ENCODE peak calls at places on chromosomes 3 and 15, in eight cellular contexts. One of them, this sample, is unnamed.

GRCh38 chr3:113084777-113085176 is 94.0 kb downstream of the GTPBP8 start:
- DNase-seq in right atrium auricular region: no peak
- DNase-seq in GDM1: no peak
- DNase-seq in kidney epithelial cell: no peak
- DNase-seq in COR-L47: no peak
- DNase-seq in esophagus squamous epithelium: no peak
- DNase-seq in GM12864: no peak
- DNase-seq in stimulated activated CD4-positive, alpha-beta T cell treated with anti-CD3 and anti-CD28 coated beads, Interleukin-1b, Interleukin-23, amount 100 ng/mL, for 24 hours: no peak
- DNase-seq in this sample: no peak

GRCh38 chr15:34494084-34494399 is 56.4 kb upstream of the GOLGA8A start:
- DNase-seq in GM12864: no peak
- DNase-seq in stimulated activated CD4-positive, alpha-beta T cell treated with anti-CD3 and anti-CD28 coated beads, Interleukin-1b, Interleukin-23, amount 100 ng/mL, for 24 hours: no peak
- DNase-seq in COR-L47: no peak
- DNase-seq in GDM1: no peak
- DNase-seq in esophagus squamous epithelium: no peak
- DNase-seq in kidney epithelial cell: no peak
- DNase-seq in right atrium auricular region: no peak
- DNase-seq in this sample: no peak

GRCh38 chr3:58429657-58430056 is 4.0 kb downstream of the PDHB start:
- DNase-seq in GM12864: peak; percentile 53
- DNase-seq in stimulated activated CD4-positive, alpha-beta T cell treated with anti-CD3 and anti-CD28 coated beads, Interleukin-1b, Interleukin-23, amount 100 ng/mL, for 24 hours: no peak
- DNase-seq in esophagus squamous epithelium: no peak
- DNase-seq in COR-L47: no peak
- DNase-seq in right atrium auricular region: no peak
- DNase-seq in kidney epithelial cell: no peak
- DNase-seq in GDM1: no peak
- DNase-seq in this sample: no peak

GRCh38 chr15:70486451-70487379 is 276.6 kb downstream of the UACA start:
- DNase-seq in GM12864: peak; percentile 73
- DNase-seq in kidney epithelial cell: no peak
- DNase-seq in stimulated activated CD4-positive, alpha-beta T cell treated with anti-CD3 and anti-CD28 coated beads, Interleukin-1b, Interleukin-23, amount 100 ng/mL, for 24 hours: no peak
- DNase-seq in GDM1: peak; percentile 87
- DNase-seq in esophagus squamous epithelium: peak; percentile 11
- DNase-seq in right atrium auricular region: no peak
- DNase-seq in COR-L47: no peak
- DNase-seq in this sample: no peak

GRCh38 chr3:141905129-141905528 is 28.7 kb downstream of the ATP1B3 start:
- DNase-seq in GDM1: no peak
- DNase-seq in right atrium auricular region: no peak
- DNase-seq in GM12864: no peak
- DNase-seq in kidney epithelial cell: no peak
- DNase-seq in esophagus squamous epithelium: no peak
- DNase-seq in COR-L47: no peak
- DNase-seq in stimulated activated CD4-positive, alpha-beta T cell treated with anti-CD3 and anti-CD28 coated beads, Interleukin-1b, Interleukin-23, amount 100 ng/mL, for 24 hours: no peak
- DNase-seq in this sample: no peak

GRCh38 chr15:31953573-31953972 is 76.7 kb upstream of the CHRNA7 start:
- DNase-seq in GM12864: no peak
- DNase-seq in right atrium auricular region: no peak
- DNase-seq in kidney epithelial cell: no peak
- DNase-seq in COR-L47: no peak
- DNase-seq in GDM1: no peak
- DNase-seq in stimulated activated CD4-positive, alpha-beta T cell treated with anti-CD3 and anti-CD28 coated beads, Interleukin-1b, Interleukin-23, amount 100 ng/mL, for 24 hours: no peak
- DNase-seq in esophagus squamous epithelium: no peak
- DNase-seq in this sample: no peak

GRCh38 chr15:68175527-68175926 is 29.6 kb downstream of the CALML4 start:
- DNase-seq in COR-L47: no peak
- DNase-seq in GM12864: no peak
- DNase-seq in GDM1: no peak
- DNase-seq in right atrium auricular region: no peak
- DNase-seq in esophagus squamous epithelium: no peak
- DNase-seq in kidney epithelial cell: no peak
- DNase-seq in stimulated activated CD4-positive, alpha-beta T cell treated with anti-CD3 and anti-CD28 coated beads, Interleukin-1b, Interleukin-23, amount 100 ng/mL, for 24 hours: no peak
- DNase-seq in this sample: no peak

GRCh38 chr3:193490580-193490979 is 64.1 kb downstream of the ATP13A4 start:
- DNase-seq in stimulated activated CD4-positive, alpha-beta T cell treated with anti-CD3 and anti-CD28 coated beads, Interleukin-1b, Interleukin-23, amount 100 ng/mL, for 24 hours: no peak
- DNase-seq in GM12864: no peak
- DNase-seq in COR-L47: no peak
- DNase-seq in GDM1: no peak
- DNase-seq in right atrium auricular region: no peak
- DNase-seq in esophagus squamous epithelium: no peak
- DNase-seq in kidney epithelial cell: no peak
- DNase-seq in this sample: no peak

GRCh38 chr3:57152761-57153160 is 12.4 kb downstream of the IL17RD start:
- DNase-seq in COR-L47: no peak
- DNase-seq in GM12864: no peak
- DNase-seq in esophagus squamous epithelium: no peak
- DNase-seq in kidney epithelial cell: no peak
- DNase-seq in GDM1: no peak
- DNase-seq in right atrium auricular region: no peak
- DNase-seq in stimulated activated CD4-positive, alpha-beta T cell treated with anti-CD3 and anti-CD28 coated beads, Interleukin-1b, Interleukin-23, amount 100 ng/mL, for 24 hours: no peak
- DNase-seq in this sample: no peak

GRCh38 chr3:113844622-113845222 is 6.1 kb downstream of the GRAMD1C start:
- DNase-seq in GM12864: no peak
- DNase-seq in esophagus squamous epithelium: no peak
- DNase-seq in kidney epithelial cell: no peak
- DNase-seq in GDM1: peak; percentile 27
- DNase-seq in stimulated activated CD4-positive, alpha-beta T cell treated with anti-CD3 and anti-CD28 coated beads, Interleukin-1b, Interleukin-23, amount 100 ng/mL, for 24 hours: no peak
- DNase-seq in right atrium auricular region: no peak
- DNase-seq in COR-L47: peak; percentile 53
- DNase-seq in this sample: no peak

GRCh38 chr15:89673162-89673506 is 6.0 kb downstream of the PLIN1 start:
- DNase-seq in COR-L47: peak; percentile 3
- DNase-seq in right atrium auricular region: peak; percentile 30
- DNase-seq in GDM1: no peak
- DNase-seq in stimulated activated CD4-positive, alpha-beta T cell treated with anti-CD3 and anti-CD28 coated beads, Interleukin-1b, Interleukin-23, amount 100 ng/mL, for 24 hours: no peak
- DNase-seq in GM12864: no peak
- DNase-seq in kidney epithelial cell: no peak
- DNase-seq in esophagus squamous epithelium: no peak
- DNase-seq in this sample: no peak

GRCh38 chr3:170137971-170138370 is 43.6 kb downstream of the PHC3 start:
- DNase-seq in esophagus squamous epithelium: no peak
- DNase-seq in GM12864: no peak
- DNase-seq in GDM1: no peak
- DNase-seq in stimulated activated CD4-positive, alpha-beta T cell treated with anti-CD3 and anti-CD28 coated beads, Interleukin-1b, Interleukin-23, amount 100 ng/mL, for 24 hours: no peak
- DNase-seq in right atrium auricular region: no peak
- DNase-seq in kidney epithelial cell: no peak
- DNase-seq in COR-L47: no peak
- DNase-seq in this sample: no peak

GRCh38 chr15:80562846-80563245 is 132.3 kb upstream of the ABHD17C start:
- DNase-seq in stimulated activated CD4-positive, alpha-beta T cell treated with anti-CD3 and anti-CD28 coated beads, Interleukin-1b, Interleukin-23, amount 100 ng/mL, for 24 hours: no peak
- DNase-seq in kidney epithelial cell: no peak
- DNase-seq in COR-L47: no peak
- DNase-seq in right atrium auricular region: peak; percentile 44
- DNase-seq in esophagus squamous epithelium: no peak
- DNase-seq in GDM1: no peak
- DNase-seq in GM12864: no peak
- DNase-seq in this sample: no peak

GRCh38 chr3:181725033-181725775 is 13.5 kb downstream of the SOX2 start:
- DNase-seq in esophagus squamous epithelium: no peak
- DNase-seq in kidney epithelial cell: no peak
- DNase-seq in GDM1: no peak
- DNase-seq in right atrium auricular region: no peak
- DNase-seq in COR-L47: no peak
- DNase-seq in GM12864: no peak
- DNase-seq in stimulated activated CD4-positive, alpha-beta T cell treated with anti-CD3 and anti-CD28 coated beads, Interleukin-1b, Interleukin-23, amount 100 ng/mL, for 24 hours: no peak
- DNase-seq in this sample: no peak

GRCh38 chr15:38647683-38648082 is 83.1 kb upstream of the RASGRP1 start:
- DNase-seq in GM12864: no peak
- DNase-seq in esophagus squamous epithelium: no peak
- DNase-seq in stimulated activated CD4-positive, alpha-beta T cell treated with anti-CD3 and anti-CD28 coated beads, Interleukin-1b, Interleukin-23, amount 100 ng/mL, for 24 hours: no peak
- DNase-seq in GDM1: no peak
- DNase-seq in COR-L47: no peak
- DNase-seq in kidney epithelial cell: no peak
- DNase-seq in right atrium auricular region: no peak
- DNase-seq in this sample: peak; percentile 7

GRCh38 chr3:159175391-159175725 is 373.5 kb downstream of the MFSD1 start:
- DNase-seq in GM12864: no peak
- DNase-seq in kidney epithelial cell: no peak
- DNase-seq in COR-L47: no peak
- DNase-seq in GDM1: no peak
- DNase-seq in stimulated activated CD4-positive, alpha-beta T cell treated with anti-CD3 and anti-CD28 coated beads, Interleukin-1b, Interleukin-23, amount 100 ng/mL, for 24 hours: no peak
- DNase-seq in right atrium auricular region: no peak
- DNase-seq in esophagus squamous epithelium: no peak
- DNase-seq in this sample: no peak

GRCh38 chr15:34334676-34335075 is 2.9 kb downstream of the SLC12A6 start:
- DNase-seq in stimulated activated CD4-positive, alpha-beta T cell treated with anti-CD3 and anti-CD28 coated beads, Interleukin-1b, Interleukin-23, amount 100 ng/mL, for 24 hours: no peak
- DNase-seq in esophagus squamous epithelium: no peak
- DNase-seq in GDM1: no peak
- DNase-seq in COR-L47: no peak
- DNase-seq in GM12864: no peak
- DNase-seq in kidney epithelial cell: no peak
- DNase-seq in right atrium auricular region: no peak
- DNase-seq in this sample: no peak

GRCh38 chr3:40992023-40992422 is 207.3 kb upstream of the CTNNB1 start:
- DNase-seq in GDM1: no peak
- DNase-seq in kidney epithelial cell: no peak
- DNase-seq in COR-L47: no peak
- DNase-seq in GM12864: no peak
- DNase-seq in right atrium auricular region: no peak
- DNase-seq in stimulated activated CD4-positive, alpha-beta T cell treated with anti-CD3 and anti-CD28 coated beads, Interleukin-1b, Interleukin-23, amount 100 ng/mL, for 24 hours: no peak
- DNase-seq in esophagus squamous epithelium: no peak
- DNase-seq in this sample: peak; percentile 25

GRCh38 chr15:58369261-58369699 is 62.5 kb upstream of the LIPC start:
- DNase-seq in GM12864: peak; percentile 25
- DNase-seq in COR-L47: no peak
- DNase-seq in right atrium auricular region: no peak
- DNase-seq in GDM1: peak; percentile 19
- DNase-seq in esophagus squamous epithelium: no peak
- DNase-seq in stimulated activated CD4-positive, alpha-beta T cell treated with anti-CD3 and anti-CD28 coated beads, Interleukin-1b, Interleukin-23, amount 100 ng/mL, for 24 hours: no peak
- DNase-seq in kidney epithelial cell: peak; percentile 92
- DNase-seq in this sample: no peak

GRCh38 chr3:190696777-190697501 is 165.6 kb downstream of the GMNC start:
- DNase-seq in stimulated activated CD4-positive, alpha-beta T cell treated with anti-CD3 and anti-CD28 coated beads, Interleukin-1b, Interleukin-23, amount 100 ng/mL, for 24 hours: no peak
- DNase-seq in esophagus squamous epithelium: no peak
- DNase-seq in GDM1: no peak
- DNase-seq in right atrium auricular region: no peak
- DNase-seq in COR-L47: peak; percentile 24
- DNase-seq in kidney epithelial cell: no peak
- DNase-seq in GM12864: no peak
- DNase-seq in this sample: no peak

GRCh38 chr3:29690954-29691353 is 410.1 kb downstream of the RBMS3 start:
- DNase-seq in esophagus squamous epithelium: no peak
- DNase-seq in COR-L47: no peak
- DNase-seq in right atrium auricular region: no peak
- DNase-seq in stimulated activated CD4-positive, alpha-beta T cell treated with anti-CD3 and anti-CD28 coated beads, Interleukin-1b, Interleukin-23, amount 100 ng/mL, for 24 hours: no peak
- DNase-seq in kidney epithelial cell: no peak
- DNase-seq in GM12864: no peak
- DNase-seq in GDM1: no peak
- DNase-seq in this sample: no peak

GRCh38 chr15:55344206-55344605 is 25.2 kb downstream of the PIGB start:
- DNase-seq in COR-L47: no peak
- DNase-seq in right atrium auricular region: no peak
- DNase-seq in kidney epithelial cell: no peak
- DNase-seq in stimulated activated CD4-positive, alpha-beta T cell treated with anti-CD3 and anti-CD28 coated beads, Interleukin-1b, Interleukin-23, amount 100 ng/mL, for 24 hours: no peak
- DNase-seq in GM12864: no peak
- DNase-seq in GDM1: no peak
- DNase-seq in esophagus squamous epithelium: no peak
- DNase-seq in this sample: no peak

GRCh38 chr15:61750271-61751084 is 309.8 kb downstream of the VPS13C start:
- DNase-seq in right atrium auricular region: no peak
- DNase-seq in COR-L47: no peak
- DNase-seq in kidney epithelial cell: no peak
- DNase-seq in GDM1: no peak
- DNase-seq in esophagus squamous epithelium: no peak
- DNase-seq in stimulated activated CD4-positive, alpha-beta T cell treated with anti-CD3 and anti-CD28 coated beads, Interleukin-1b, Interleukin-23, amount 100 ng/mL, for 24 hours: no peak
- DNase-seq in GM12864: no peak
- DNase-seq in this sample: no peak

GRCh38 chr3:14438929-14439328 is 36.5 kb downstream of the SLC6A6 start:
- DNase-seq in esophagus squamous epithelium: no peak
- DNase-seq in stimulated activated CD4-positive, alpha-beta T cell treated with anti-CD3 and anti-CD28 coated beads, Interleukin-1b, Interleukin-23, amount 100 ng/mL, for 24 hours: no peak
- DNase-seq in COR-L47: no peak
- DNase-seq in GM12864: no peak
- DNase-seq in GDM1: no peak
- DNase-seq in right atrium auricular region: no peak
- DNase-seq in kidney epithelial cell: no peak
- DNase-seq in this sample: no peak

GRCh38 chr15:89575656-89576416 is 567 bp downstream of the TICRR start:
- DNase-seq in kidney epithelial cell: no peak
- DNase-seq in stimulated activated CD4-positive, alpha-beta T cell treated with anti-CD3 and anti-CD28 coated beads, Interleukin-1b, Interleukin-23, amount 100 ng/mL, for 24 hours: no peak
- DNase-seq in GM12864: no peak
- DNase-seq in esophagus squamous epithelium: no peak
- DNase-seq in COR-L47: no peak
- DNase-seq in right atrium auricular region: no peak
- DNase-seq in GDM1: no peak
- DNase-seq in this sample: no peak

GRCh38 chr3:13069495-13069894 is 3.7 kb downstream of the IQSEC1 start:
- DNase-seq in esophagus squamous epithelium: no peak
- DNase-seq in GM12864: peak; percentile 59
- DNase-seq in kidney epithelial cell: no peak
- DNase-seq in COR-L47: no peak
- DNase-seq in right atrium auricular region: no peak
- DNase-seq in stimulated activated CD4-positive, alpha-beta T cell treated with anti-CD3 and anti-CD28 coated beads, Interleukin-1b, Interleukin-23, amount 100 ng/mL, for 24 hours: no peak
- DNase-seq in GDM1: peak; percentile 46
- DNase-seq in this sample: no peak

GRCh38 chr3:31103181-31103580 is 208.7 kb upstream of the GADL1 start:
- DNase-seq in GDM1: no peak
- DNase-seq in COR-L47: no peak
- DNase-seq in kidney epithelial cell: no peak
- DNase-seq in stimulated activated CD4-positive, alpha-beta T cell treated with anti-CD3 and anti-CD28 coated beads, Interleukin-1b, Interleukin-23, amount 100 ng/mL, for 24 hours: no peak
- DNase-seq in GM12864: no peak
- DNase-seq in right atrium auricular region: no peak
- DNase-seq in esophagus squamous epithelium: no peak
- DNase-seq in this sample: peak; percentile 33

GRCh38 chr15:70319466-70319865 is 221.7 kb upstream of the TLE3 start:
- DNase-seq in stimulated activated CD4-positive, alpha-beta T cell treated with anti-CD3 and anti-CD28 coated beads, Interleukin-1b, Interleukin-23, amount 100 ng/mL, for 24 hours: no peak
- DNase-seq in GM12864: peak; percentile 83
- DNase-seq in kidney epithelial cell: no peak
- DNase-seq in right atrium auricular region: no peak
- DNase-seq in GDM1: no peak
- DNase-seq in COR-L47: no peak
- DNase-seq in esophagus squamous epithelium: peak; percentile 13
- DNase-seq in this sample: no peak

GRCh38 chr3:16203671-16204629 is 29.5 kb downstream of the GALNT15 start:
- DNase-seq in COR-L47: no peak
- DNase-seq in stimulated activated CD4-positive, alpha-beta T cell treated with anti-CD3 and anti-CD28 coated beads, Interleukin-1b, Interleukin-23, amount 100 ng/mL, for 24 hours: no peak
- DNase-seq in esophagus squamous epithelium: no peak
- DNase-seq in kidney epithelial cell: no peak
- DNase-seq in right atrium auricular region: no peak
- DNase-seq in GDM1: no peak
- DNase-seq in GM12864: no peak
- DNase-seq in this sample: no peak